ENCODE peak calls at places on chromosomes 11 and 22, in five cellular contexts. M, U, Q, V and L are unnamed samples.
A peak's percentile ranks its signal among the peaks of the same experiment; 100 is the strongest.

GRCh38 chr11:111449696-111450479 is 62.3 kb downstream of the BTG4 start:
- DNase-seq in M (no peak), U (no peak), Q (no peak), V (no peak), L (no peak)

GRCh38 chr22:29009148-29009547 is 52.5 kb downstream of the C22orf31 start:
- DNase-seq in M (no peak), U (no peak), Q (no peak), V (no peak), L (no peak)

GRCh38 chr11:72229925-72230763 is 5.6 kb downstream of the INPPL1 start:
- DNase-seq in M (no peak), U (no peak), Q (no peak), V (no peak), L (no peak)

GRCh38 chr22:40638261-40638660 is 1.7 kb upstream of the MRTFA start:
- DNase-seq in M (no peak), U (no peak), Q (no peak), V (no peak), L (no peak)

GRCh38 chr22:39871008-39871798 is 22.4 kb downstream of the ENTHD1 start:
- DNase-seq in M (no peak), U (no peak), Q (no peak), V (no peak), L (no peak)

GRCh38 chr11:131491503-131491902 is 121.1 kb downstream of the NTM start:
- DNase-seq in M (no peak), U (no peak), Q (no peak), V (no peak), L (no peak)

GRCh38 chr22:47631571-47632102 is 869.2 kb downstream of the TBC1D22A start:
- DNase-seq in M (no peak), U (no peak), Q (peak; percentile 53), V (peak; percentile 75), L (no peak)

GRCh38 chr11:45576461-45577215 is 88.8 kb downstream of the CHST1 start:
- DNase-seq in M (no peak), U (no peak), Q (no peak), V (no peak), L (no peak)

GRCh38 chr11:68825603-68826002 is 16.1 kb downstream of the CPT1A start:
- DNase-seq in M (no peak), U (peak; percentile 24), Q (no peak), V (no peak), L (no peak)

GRCh38 chr11:77386178-77386577 is 84.7 kb upstream of the GDPD4 start:
- DNase-seq in M (no peak), U (no peak), Q (no peak), V (no peak), L (no peak)

GRCh38 chr11:109972939-109973338 is 120.3 kb upstream of the ZC3H12C start:
- DNase-seq in M (no peak), U (no peak), Q (no peak), V (no peak), L (no peak)

GRCh38 chr11:11505190-11505589 is 116.6 kb downstream of the GALNT18 start:
- DNase-seq in M (no peak), U (no peak), Q (no peak), V (no peak), L (no peak)

GRCh38 chr22:27113211-27114030 is 456.0 kb downstream of the MIAT start:
- DNase-seq in M (no peak), U (no peak), Q (peak; percentile 53), V (no peak), L (no peak)

GRCh38 chr11:10041803-10042202 is 252.2 kb downstream of the SBF2 start:
- DNase-seq in M (no peak), U (no peak), Q (no peak), V (no peak), L (no peak)

GRCh38 chr22:24230911-24231656 is 13.8 kb downstream of the GGT5 start:
- DNase-seq in M (no peak), U (peak; percentile 38), Q (no peak), V (peak; percentile 35), L (no peak)

GRCh38 chr22:22798232-22798616 is 89.4 kb upstream of the IGLL5 start:
- DNase-seq in M (no peak), U (no peak), Q (no peak), V (no peak), L (no peak)

GRCh38 chr11:62000539-62001446 is 33.4 kb upstream of the FTH1 start:
- DNase-seq in M (no peak), U (no peak), Q (no peak), V (no peak), L (no peak)

GRCh38 chr11:122998727-122999370 is 17.2 kb upstream of the BSX start:
- DNase-seq in M (no peak), U (no peak), Q (no peak), V (no peak), L (no peak)

GRCh38 chr22:41524809-41525449 is 19.3 kb downstream of the POLR3H start:
- DNase-seq in M (no peak), U (peak; percentile 47), Q (peak; percentile 64), V (no peak), L (no peak)

GRCh38 chr22:45242778-45243191 is 2.1 kb upstream of the KIAA0930 start:
- DNase-seq in M (no peak), U (no peak), Q (peak; percentile 39), V (no peak), L (no peak)

GRCh38 chr11:44842219-44842618 is 108.5 kb downstream of the TP53I11 start:
- DNase-seq in M (no peak), U (no peak), Q (no peak), V (no peak), L (no peak)

GRCh38 chr11:35579557-35580396 is 38.5 kb upstream of the FJX1 start:
- DNase-seq in M (no peak), U (no peak), Q (no peak), V (no peak), L (peak; percentile 48)